ENCODE peak calls at places on chromosomes 3 and 15, in eight cellular contexts. Q is spleen, C is uterus, F is foreskin keratinocyte, X is stomach, U is glutamatergic neuron, K is A549, M is ovary. V is an unnamed sample.

GRCh38 chr15:74036271-74037170 is 42.0 kb downstream of the PML start:
- DNase-seq in X (peak; percentile 49), M (no peak), K (peak; percentile 57), F (no peak), U (peak; percentile 79), C (peak; percentile 78), Q (no peak), V (peak; percentile 62)

GRCh38 chr3:131036200-131036816 is 9.6 kb downstream of the NEK11 start:
- DNase-seq in U (no peak), Q (no peak), F (peak; percentile 18), X (no peak), K (peak; percentile 12), C (no peak), M (no peak), V (no peak)

GRCh38 chr15:80549191-80549590 is 145.0 kb downstream of the ARNT2 start:
- DNase-seq in K (no peak), Q (no peak), C (no peak), X (no peak), M (no peak), U (no peak), F (peak; percentile 61), V (no peak)

GRCh38 chr3:10594915-10595314 is 89.5 kb upstream of the ATP2B2 start:
- DNase-seq in M (no peak), K (peak; percentile 56), U (no peak), F (peak; percentile 33), X (no peak), C (no peak), Q (no peak), V (peak; percentile 52)

GRCh38 chr3:156449712-156450574 is 105.0 kb downstream of the SSR3 start:
- DNase-seq in K (peak; percentile 32), C (no peak), X (no peak), M (no peak), F (peak; percentile 39), Q (no peak), U (no peak), V (peak; percentile 39)

GRCh38 chr3:187963003-187963676 is 190.8 kb upstream of the LPP start:
- DNase-seq in K (no peak), F (no peak), X (no peak), M (no peak), Q (no peak), C (no peak), U (no peak), V (no peak)

GRCh38 chr3:197750863-197751737 is 1.4 kb downstream of the FYTTD1 start:
- DNase-seq in F (peak; percentile 41), U (peak; percentile 33), C (peak; percentile 71), X (peak; percentile 40), Q (peak; percentile 83), M (peak; percentile 70), K (peak; percentile 31), V (peak; percentile 27)

GRCh38 chr3:76044601-76045600 is 259.6 kb upstream of the ZNF717 start:
- DNase-seq in F (peak; percentile 28), M (no peak), Q (no peak), X (peak; percentile 38), U (peak; percentile 52), C (no peak), K (peak; percentile 10), V (peak; percentile 6)

GRCh38 chr3:21237638-21238037 is 513.4 kb downstream of the ZNF385D start:
- DNase-seq in C (no peak), Q (no peak), U (no peak), K (no peak), F (no peak), X (no peak), M (no peak), V (no peak)

GRCh38 chr3:183540501-183541234 is 14.8 kb downstream of the KLHL6 start:
- DNase-seq in F (no peak), K (no peak), U (no peak), X (no peak), Q (peak; percentile 87), C (no peak), M (no peak), V (no peak)

GRCh38 chr3:168081171-168081771 is 14.5 kb downstream of the GOLIM4 start:
- DNase-seq in X (no peak), M (no peak), F (peak; percentile 29), C (no peak), K (no peak), Q (no peak), U (no peak), V (no peak)

GRCh38 chr15:63368503-63368902 is 13.1 kb downstream of the CA12 start:
- DNase-seq in M (no peak), F (no peak), C (no peak), U (no peak), X (no peak), K (no peak), Q (peak; percentile 50), V (no peak)

GRCh38 chr3:24523988-24524727 is 29.5 kb upstream of the THRB start:
- DNase-seq in X (peak; percentile 53), C (no peak), K (no peak), F (peak; percentile 87), M (no peak), U (no peak), Q (no peak), V (peak; percentile 22)

GRCh38 chr3:126322181-126322967 is 34.8 kb downstream of the KLF15 start:
- DNase-seq in U (no peak), M (no peak), F (no peak), Q (peak; percentile 29), X (no peak), K (no peak), C (peak; percentile 5), V (no peak)

GRCh38 chr3:123590685-123591450 is 6.0 kb upstream of the HACD2 start:
- DNase-seq in F (no peak), K (no peak), X (no peak), M (no peak), U (no peak), Q (no peak), C (no peak), V (no peak)

GRCh38 chr15:40029979-40030893 is 8.7 kb downstream of the SRP14 start:
- DNase-seq in K (peak; percentile 30), C (no peak), F (no peak), X (no peak), U (peak; percentile 51), M (no peak), Q (no peak), V (no peak)

GRCh38 chr3:124347418-124347817 is 355.5 kb upstream of the ROPN1 start:
- DNase-seq in M (no peak), U (no peak), C (no peak), K (no peak), Q (no peak), X (no peak), F (no peak), V (no peak)

GRCh38 chr3:126285369-126285768 is 71.8 kb downstream of the KLF15 start:
- DNase-seq in M (no peak), C (no peak), F (no peak), X (no peak), Q (no peak), K (no peak), U (no peak), V (no peak)

GRCh38 chr3:11363732-11364131 is 91.5 kb downstream of the ATG7 start:
- DNase-seq in M (no peak), U (no peak), Q (no peak), F (no peak), K (no peak), X (no peak), C (no peak), V (no peak)

GRCh38 chr15:41930221-41930866 is 36.5 kb upstream of the SPTBN5 start:
- DNase-seq in X (no peak), U (no peak), C (no peak), M (peak; percentile 16), K (peak; percentile 92), Q (no peak), F (peak; percentile 81), V (no peak)

GRCh38 chr15:41932511-41932910 is 38.7 kb upstream of the SPTBN5 start:
- DNase-seq in K (no peak), F (no peak), U (no peak), C (no peak), M (peak; percentile 13), Q (no peak), X (no peak), V (no peak)

GRCh38 chr15:41928637-41929620 is 35.1 kb upstream of the SPTBN5 start:
- DNase-seq in U (no peak), F (no peak), Q (peak; percentile 87), K (peak; percentile 56), M (peak; percentile 23), C (no peak), X (peak; percentile 34), V (no peak)

GRCh38 chr15:41932101-41932500 is 38.2 kb upstream of the SPTBN5 start:
- DNase-seq in K (no peak), U (no peak), M (peak; percentile 8), X (no peak), Q (no peak), F (no peak), C (no peak), V (no peak)

GRCh38 chr15:41930867-41931222 is 37.0 kb upstream of the SPTBN5 start:
- DNase-seq in U (no peak), X (no peak), K (no peak), C (no peak), F (no peak), Q (no peak), M (no peak), V (no peak)
- TF ChIP-seq CTCF in U (no peak), X (no peak), K (no peak), C (no peak), F (no peak), Q (no peak), M (no peak), V (no peak)

DNA sequence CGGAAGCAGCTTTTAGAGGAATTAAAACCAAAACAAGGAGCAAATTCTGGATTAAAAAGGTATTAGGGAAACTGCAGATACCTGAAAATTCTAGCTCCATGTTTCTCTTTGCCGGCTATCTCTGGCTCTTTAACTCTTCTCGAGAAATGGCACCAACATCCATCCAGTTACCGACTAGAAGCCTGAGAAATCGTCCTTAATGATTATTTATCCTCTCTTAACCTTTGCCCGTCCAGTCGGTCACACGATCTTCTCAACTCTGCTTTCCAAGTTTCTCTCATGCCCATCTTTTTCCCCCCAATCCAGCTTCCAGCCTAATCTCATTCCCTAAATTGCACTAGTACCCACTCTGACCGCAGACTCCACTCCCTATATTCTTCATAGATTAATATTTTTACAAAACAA is 596 bp upstream of the SGO1 start:
- DNase-seq in F (no peak), C (no peak), X (no peak), M (no peak), U (no peak), Q (no peak), K (peak; percentile 2), V (no peak)
- TF ChIP-seq CTCF in F (no peak), C (no peak), X (no peak), M (no peak), U (no peak), Q (no peak), K (no peak), V (no peak)

GRCh38 chr3:194633349-194634004 is at the start of gene TMEM44:
- DNase-seq in U (peak; percentile 91), C (peak; percentile 52), F (peak; percentile 70), K (peak; percentile 89), X (peak; percentile 75), Q (peak; percentile 91), M (peak; percentile 76), V (peak; percentile 95)
- TF ChIP-seq CTCF in U (peak; percentile 77), C (peak; percentile 57), F (peak; percentile 78), K (peak; percentile 69), X (peak; percentile 15), Q (peak; percentile 76), M (peak; percentile 36), V (peak; percentile 90)

GRCh38 chr3:179098388-179099077 is 26.9 kb upstream of the ZMAT3 start:
- DNase-seq in U (no peak), M (no peak), F (peak; percentile 80), K (no peak), C (no peak), Q (no peak), X (no peak), V (no peak)
- TF ChIP-seq CTCF in U (no peak), M (no peak), F (peak; percentile 23), K (no peak), C (peak; percentile 23), Q (no peak), X (no peak), V (no peak)

V was measured in Calu3.